ENCODE peak calls at places on chromosomes 12 and 14, in eight cellular contexts. One of them, this sample, is unnamed.

GRCh38 chr14:86604546-86604945 is 1074.6 kb downstream of the FLRT2 start:
- DNase-seq in neural progenitor cell: no peak
- DNase-seq in heart right ventricle: no peak
- DNase-seq in NCI-H1417: no peak
- DNase-seq in M059J: no peak
- DNase-seq in T-helper 9 cell: no peak
- DNase-seq in AG20443: peak; percentile 41
- DNase-seq in fibroblast of the aortic adventitia: no peak
- DNase-seq in this sample: peak; percentile 61

GRCh38 chr14:99809376-99809775 is 16.2 kb downstream of the EML1 start:
- DNase-seq in T-helper 9 cell: no peak
- DNase-seq in neural progenitor cell: no peak
- DNase-seq in NCI-H1417: no peak
- DNase-seq in AG20443: peak; percentile 88
- DNase-seq in heart right ventricle: peak; percentile 80
- DNase-seq in fibroblast of the aortic adventitia: peak; percentile 98
- DNase-seq in M059J: no peak
- DNase-seq in this sample: no peak

GRCh38 chr14:60485057-60485599 is 735 bp downstream of the C14orf39 start:
- DNase-seq in NCI-H1417: no peak
- DNase-seq in heart right ventricle: no peak
- DNase-seq in M059J: no peak
- DNase-seq in neural progenitor cell: peak; percentile 47
- DNase-seq in fibroblast of the aortic adventitia: no peak
- DNase-seq in AG20443: no peak
- DNase-seq in T-helper 9 cell: no peak
- DNase-seq in this sample: no peak

GRCh38 chr14:65377576-65377975 is 35.0 kb upstream of the FUT8 start:
- DNase-seq in fibroblast of the aortic adventitia: peak; percentile 73
- DNase-seq in NCI-H1417: no peak
- DNase-seq in heart right ventricle: no peak
- DNase-seq in M059J: no peak
- DNase-seq in neural progenitor cell: no peak
- DNase-seq in T-helper 9 cell: no peak
- DNase-seq in AG20443: peak; percentile 42
- DNase-seq in this sample: no peak

GRCh38 chr12:96225994-96226399 is 31.8 kb downstream of the ELK3 start:
- DNase-seq in heart right ventricle: no peak
- DNase-seq in neural progenitor cell: no peak
- DNase-seq in NCI-H1417: no peak
- DNase-seq in AG20443: no peak
- DNase-seq in T-helper 9 cell: no peak
- DNase-seq in fibroblast of the aortic adventitia: no peak
- DNase-seq in M059J: no peak
- DNase-seq in this sample: no peak

GRCh38 chr12:9363145-9363544 is 154.9 kb upstream of the PZP start:
- DNase-seq in fibroblast of the aortic adventitia: no peak
- DNase-seq in AG20443: no peak
- DNase-seq in NCI-H1417: no peak
- DNase-seq in M059J: no peak
- DNase-seq in heart right ventricle: no peak
- DNase-seq in T-helper 9 cell: no peak
- DNase-seq in neural progenitor cell: no peak
- DNase-seq in this sample: peak; percentile 40

GRCh38 chr12:107748472-107748871 is 12.5 kb downstream of the PRDM4 start:
- DNase-seq in T-helper 9 cell: no peak
- DNase-seq in heart right ventricle: no peak
- DNase-seq in AG20443: peak; percentile 63
- DNase-seq in neural progenitor cell: no peak
- DNase-seq in fibroblast of the aortic adventitia: peak; percentile 83
- DNase-seq in M059J: peak; percentile 75
- DNase-seq in NCI-H1417: no peak
- DNase-seq in this sample: peak; percentile 69

GRCh38 chr14:93049867-93050331 is 65.8 kb downstream of the ITPK1 start:
- DNase-seq in M059J: peak; percentile 26
- DNase-seq in NCI-H1417: no peak
- DNase-seq in T-helper 9 cell: no peak
- DNase-seq in AG20443: no peak
- DNase-seq in neural progenitor cell: peak; percentile 41
- DNase-seq in fibroblast of the aortic adventitia: no peak
- DNase-seq in heart right ventricle: no peak
- DNase-seq in this sample: no peak

This sample was measured in foreskin keratinocyte.